ENCODE peak calls at places on chromosomes 16 and 17, in eight cellular contexts. Z is progenitor cell of endocrine pancreas, V is caudate nucleus, N is non-pigmented ciliary epithelial cell, K is DMS 273 treated with DMSO at 0.1 percent for 48 hours, Q is T-helper 2 cell, S is suprapubic skin, B is head of caudate nucleus. F is an unnamed sample.

GRCh38 chr17:30380106-30380420 is 1.3 kb downstream of the CPD start:
- DNase-seq in Z (no peak), V (no peak), N (no peak), K (no peak), Q (no peak), S (no peak), B (no peak), F (no peak)

GRCh38 chr16:78072275-78072674 is 27.2 kb upstream of the WWOX start:
- DNase-seq in Z (no peak), V (no peak), N (no peak), K (no peak), Q (no peak), S (no peak), B (no peak), F (no peak)

GRCh38 chr16:67398546-67399217 is 5.4 kb upstream of the TPPP3 start:
- DNase-seq in Z (no peak), V (no peak), N (no peak), K (no peak), Q (no peak), S (no peak), B (no peak), F (no peak)

GRCh38 chr16:20753727-20754126 is 10.1 kb upstream of the ACSM3 start:
- DNase-seq in Z (no peak), V (no peak), N (no peak), K (no peak), Q (no peak), S (no peak), B (no peak), F (no peak)

GRCh38 chr17:62172492-62173291 is 107.6 kb upstream of the MED13 start:
- DNase-seq in Z (no peak), V (no peak), N (no peak), K (no peak), Q (no peak), S (no peak), B (no peak), F (no peak)

GRCh38 chr17:29109477-29110371 is 66.8 kb downstream of the PIPOX start:
- DNase-seq in Z (no peak), V (no peak), N (no peak), K (no peak), Q (no peak), S (no peak), B (no peak), F (no peak)

GRCh38 chr16:67163903-67164558 is 514 bp upstream of the HSF4 start:
- DNase-seq in Z (no peak), V (no peak), N (no peak), K (no peak), Q (no peak), S (no peak), B (no peak), F (no peak)

GRCh38 chr17:55384833-55385232 is 36.8 kb downstream of the MMD start:
- DNase-seq in Z (no peak), V (no peak), N (no peak), K (no peak), Q (no peak), S (no peak), B (no peak), F (no peak)

GRCh38 chr16:86577314-86577971 is 906 bp upstream of the FOXL1 start:
- DNase-seq in Z (no peak), V (no peak), N (no peak), K (no peak), Q (no peak), S (no peak), B (no peak), F (no peak)

GRCh38 chr17:28635506-28635905 is 9.5 kb downstream of the BLTP2 start:
- DNase-seq in Z (no peak), V (no peak), N (no peak), K (no peak), Q (no peak), S (no peak), B (no peak), F (no peak)

GRCh38 chr17:55484575-55484974 is 26.7 kb downstream of the SMIM36 start:
- DNase-seq in Z (no peak), V (no peak), N (no peak), K (no peak), Q (no peak), S (no peak), B (no peak), F (no peak)

GRCh38 chr16:49484454-49484853 is 110.8 kb downstream of the C16orf78 start:
- DNase-seq in Z (peak), V (no peak), N (no peak), K (no peak), Q (no peak), S (peak), B (peak), F (no peak)

GRCh38 chr17:82272495-82273326 is 789 bp downstream of the CSNK1D start:
- DNase-seq in Z (peak), V (no peak), N (no peak), K (no peak), Q (peak), S (no peak), B (peak), F (no peak)

GRCh38 chr17:4582691-4583090 is 1.6 kb upstream of the SMTNL2 start:
- DNase-seq in Z (no peak), V (no peak), N (no peak), K (no peak), Q (no peak), S (no peak), B (no peak), F (no peak)

F was measured in NCI-H446.